ENCODE peak calls at places on chromosome 1, in seven cellular contexts. W is cardiac muscle cell, X is body of pancreas, G is dorsolateral prefrontal cortex, V is suprapubic skin, P is fibroblast of lung, A is tibial nerve. M is an unnamed sample.

GRCh38 chr1:119966020-119966419 is 69.7 kb upstream of the ADAM30 start:
- DNase-seq in W (peak; percentile 72), X (no peak), G (no peak), V (no peak), P (peak; percentile 82), A (no peak), M (peak; percentile 64)

GRCh38 chr1:158998037-158998780 is 11.5 kb upstream of the IFI16 start:
- DNase-seq in W (no peak), X (no peak), G (no peak), V (no peak), P (no peak), A (no peak), M (no peak)

GRCh38 chr1:167169642-167170041 is 51.0 kb upstream of the POU2F1 start:
- DNase-seq in W (no peak), X (no peak), G (no peak), V (no peak), P (no peak), A (no peak), M (no peak)

GRCh38 chr1:68495532-68495931 is 1.4 kb downstream of the DEPDC1 start:
- DNase-seq in W (no peak), X (no peak), G (no peak), V (no peak), P (no peak), A (no peak), M (peak; percentile 32)

GRCh38 chr1:207868769-207869721 is 41.9 kb downstream of the CD34 start:
- DNase-seq in W (peak; percentile 81), X (peak; percentile 80), G (peak; percentile 62), V (peak; percentile 87), P (peak; percentile 61), A (peak; percentile 69), M (peak; percentile 68)

GRCh38 chr1:157363660-157364140 is 188.6 kb downstream of the FCRL5 start:
- DNase-seq in W (peak; percentile 50), X (peak; percentile 77), G (no peak), V (no peak), P (peak; percentile 6), A (no peak), M (no peak)

GRCh38 chr1:170604065-170604464 is 59.9 kb upstream of the PRRX1 start:
- DNase-seq in W (peak; percentile 29), X (no peak), G (no peak), V (no peak), P (peak; percentile 65), A (no peak), M (no peak)

GRCh38 chr1:217919683-217920502 is 288.7 kb downstream of the SPATA17 start:
- DNase-seq in W (peak; percentile 3), X (no peak), G (no peak), V (no peak), P (peak; percentile 6), A (no peak), M (no peak)

GRCh38 chr1:6603851-6604558 is 1.3 kb upstream of the KLHL21 start:
- DNase-seq in W (peak; percentile 93), X (peak; percentile 69), G (no peak), V (peak; percentile 88), P (peak; percentile 92), A (peak; percentile 76), M (peak; percentile 73)

GRCh38 chr1:19815801-19816736 is 986 bp upstream of the RNF186 start:
- DNase-seq in W (no peak), X (peak; percentile 92), G (no peak), V (no peak), P (no peak), A (no peak), M (no peak)

GRCh38 chr1:220483700-220484099 is 44.2 kb upstream of the MARK1 start:
- DNase-seq in W (peak; percentile 44), X (no peak), G (no peak), V (no peak), P (no peak), A (peak; percentile 6), M (no peak)

GRCh38 chr1:46298387-46298786 is 5.0 kb downstream of the LRRC41 start:
- DNase-seq in W (no peak), X (no peak), G (no peak), V (no peak), P (peak; percentile 24), A (no peak), M (no peak)

GRCh38 chr1:115210302-115210711 is 121.0 kb upstream of the TSPAN2 start:
- DNase-seq in W (no peak), X (no peak), G (no peak), V (no peak), P (peak; percentile 57), A (no peak), M (no peak)
- H3K27ac ChIP-seq in W (no peak overlapping the region), X (no peak overlapping the region), G (no peak overlapping the region), V (no peak overlapping the region), P (no peak overlapping the region), A (no peak overlapping the region), M (no peak overlapping the region)

DNA sequence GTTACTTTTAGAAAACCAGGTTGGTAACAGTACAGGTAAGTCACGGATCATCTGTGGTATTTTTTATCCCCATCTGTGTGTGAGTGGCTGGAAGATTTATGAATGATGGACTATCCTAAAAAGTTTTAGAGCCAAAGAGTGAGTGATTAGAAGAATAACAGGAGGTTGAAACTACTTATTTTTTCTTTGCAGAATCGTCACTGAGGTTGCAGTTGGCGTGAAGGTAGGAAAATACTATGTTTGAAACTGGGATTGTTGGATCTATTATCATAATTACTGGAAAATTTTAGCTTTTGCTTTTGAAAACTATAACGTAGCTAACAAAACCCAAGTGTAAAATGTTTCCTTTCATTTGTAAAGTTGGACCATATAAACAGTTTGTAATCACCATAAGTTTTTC is 1.8 kb downstream of the PTBP2 start:
- DNase-seq in W (no peak), X (no peak), G (no peak), V (no peak), P (no peak), A (no peak), M (no peak)
- H3K4me3 ChIP-seq in W (peak overlapping the region; percentile 93), X (no peak overlapping the region), G (peak overlapping the region; percentile 74), V (peak overlapping the region; percentile 88), P (peak overlapping the region; percentile 87), A (peak overlapping the region; percentile 95), M (no peak overlapping the region)

GRCh38 chr1:26922901-26923300 is 1.4 kb downstream of the NUDC start:
- DNase-seq in W (no peak), X (peak; percentile 27), G (no peak), V (no peak), P (no peak), A (no peak), M (no peak)
- H3K27ac ChIP-seq in W (no peak overlapping the region), X (peak overlapping the region; percentile 92), G (no peak overlapping the region), V (no peak overlapping the region), P (no peak overlapping the region), A (no peak overlapping the region), M (no peak overlapping the region)

GRCh38 chr1:169367096-169367685 is 406 bp downstream of the NME7 start:
- DNase-seq in W (no peak), X (no peak), G (no peak), V (no peak), P (no peak), A (no peak), M (no peak)

GRCh38 chr1:169371400-169371799 is 3.4 kb downstream of the BLZF1 start:
- DNase-seq in W (no peak), X (no peak), G (no peak), V (no peak), P (no peak), A (no peak), M (no peak)

GRCh38 chr1:169364948-169365347 is 2.6 kb downstream of the NME7 start:
- DNase-seq in W (no peak), X (no peak), G (no peak), V (no peak), P (peak; percentile 25), A (no peak), M (no peak)

GRCh38 chr1:169367686-169368405 is at the start of the genes BLZF1 and NME7:
- DNase-seq in W (peak; percentile 98), X (peak; percentile 94), G (peak; percentile 90), V (peak; percentile 98), P (peak; percentile 97), A (peak; percentile 96), M (peak; percentile 97)

GRCh38 chr1:169368406-169368769 is 393 bp downstream of the BLZF1 start:
- DNase-seq in W (no peak), X (peak; percentile 12), G (no peak), V (no peak), P (peak; percentile 23), A (no peak), M (no peak)
- H3K4me3 ChIP-seq in W (peak overlapping the region; percentile 54), X (peak overlapping the region; percentile 46), G (peak overlapping the region; percentile 74), V (peak overlapping the region; percentile 80), P (peak overlapping the region; percentile 100), A (peak overlapping the region; percentile 89), M (peak overlapping the region; percentile 54)

GRCh38 chr1:201561604-201562003 is 22.7 kb downstream of the NAV1 start:
- DNase-seq in W (peak; percentile 63), X (no peak), G (no peak), V (no peak), P (peak; percentile 48), A (no peak), M (no peak)

GRCh38 chr1:201562257-201562656 is 23.3 kb downstream of the NAV1 start:
- DNase-seq in W (peak; percentile 86), X (no peak), G (no peak), V (no peak), P (peak; percentile 96), A (no peak), M (peak; percentile 84)

GRCh38 chr1:201563406-201563780 is 24.5 kb downstream of the NAV1 start:
- DNase-seq in W (no peak), X (no peak), G (no peak), V (no peak), P (no peak), A (no peak), M (no peak)

GRCh38 chr1:201563941-201564340 is 25.0 kb downstream of the NAV1 start:
- DNase-seq in W (no peak), X (no peak), G (no peak), V (no peak), P (no peak), A (no peak), M (no peak)

DNA sequence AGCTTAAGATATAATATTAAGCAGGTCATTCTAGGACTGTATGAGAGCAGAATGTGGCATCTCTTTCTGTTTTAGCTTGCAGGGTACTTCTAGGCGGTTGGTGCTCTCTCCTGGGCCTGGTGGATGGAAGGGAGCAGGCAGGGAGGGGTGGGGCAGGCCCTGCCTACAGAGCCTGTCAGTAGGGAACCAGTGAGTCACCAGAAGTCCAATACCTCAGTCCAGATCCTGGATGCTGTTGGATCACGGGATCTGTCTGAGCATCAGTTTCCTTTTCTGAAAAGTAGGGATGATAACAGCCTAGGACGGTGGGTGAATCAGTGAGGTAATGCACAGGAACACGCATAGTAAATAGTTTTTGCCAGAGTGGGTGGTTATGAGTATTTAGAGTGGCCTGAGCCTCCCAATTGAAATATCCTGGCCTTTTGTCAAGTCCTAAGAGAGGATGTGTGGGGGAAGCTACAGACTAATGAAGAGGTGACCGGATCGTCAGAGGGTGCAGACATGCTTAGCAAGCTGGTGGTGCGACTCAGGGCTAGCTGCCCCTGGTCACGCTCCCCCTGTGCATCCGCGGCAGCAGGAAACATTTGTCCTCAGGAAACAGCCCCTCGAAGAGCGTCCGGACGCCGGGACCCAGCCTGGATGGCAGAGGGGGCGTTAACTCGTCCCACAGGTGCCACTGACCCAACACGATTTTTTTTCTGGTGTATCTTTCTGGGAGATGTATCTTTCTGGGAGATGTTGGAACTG is 23.9 kb downstream of the NAV1 start:
- DNase-seq in W (peak; percentile 71), X (no peak), G (no peak), V (no peak), P (peak; percentile 98), A (no peak), M (peak; percentile 71)
- H3K27ac ChIP-seq in W (no peak overlapping the region), X (no peak overlapping the region), G (peak overlapping the region; percentile 25), V (peak overlapping the region; percentile 73), P (peak overlapping the region; percentile 84), A (peak overlapping the region; percentile 58), M (peak overlapping the region; percentile 72)

GRCh38 chr1:151993084-151993733 is 450 bp downstream of the S100A10 start:
- DNase-seq in W (peak; percentile 29), X (peak; percentile 42), G (no peak), V (peak; percentile 82), P (peak; percentile 42), A (peak; percentile 23), M (no peak)
- H3K4me3 ChIP-seq in W (peak overlapping the region; percentile 43), X (peak overlapping the region; percentile 39), G (peak overlapping the region; percentile 60), V (peak overlapping the region; percentile 69), P (peak overlapping the region; percentile 82), A (peak overlapping the region; percentile 92), M (peak overlapping the region; percentile 85)